ENCODE peak calls at places on chromosomes 1 and 21, in nine cellular contexts. F is aorta, D is mesendoderm, L is heart left ventricle, U is astrocyte, A is right lobe of liver, P is uterus, Y is IMR-90, S is OCI-LY7. H is an unnamed sample.

GRCh38 chr1:243765676-243766075 is 84.4 kb downstream of the AKT3 start:
- DNase-seq in Y (no peak), P (no peak), F (no peak), S (no peak), A (no peak), L (no peak), D (no peak), U (no peak), H (no peak)

GRCh38 chr1:36320767-36321118 is 2.7 kb downstream of the EVA1B start:
- DNase-seq in P (no peak), D (no peak), U (no peak), F (no peak), L (no peak), Y (no peak), A (no peak), S (no peak), H (no peak)

GRCh38 chr21:38925923-38926322 is 120.2 kb downstream of the ETS2 start:
- DNase-seq in Y (peak; percentile 89), U (peak; percentile 95), D (no peak), A (peak; percentile 42), F (peak; percentile 89), L (peak; percentile 74), P (peak; percentile 81), S (no peak), H (peak; percentile 71)

GRCh38 chr1:150764617-150765090 is 924 bp downstream of the CTSS start:
- DNase-seq in P (no peak), L (no peak), Y (peak; percentile 97), D (no peak), S (peak; percentile 44), A (no peak), U (peak; percentile 84), F (no peak), H (no peak)

GRCh38 chr1:24898152-24898908 is 31.7 kb downstream of the RUNX3 start:
- DNase-seq in D (peak; percentile 55), Y (peak; percentile 12), A (peak; percentile 62), S (peak; percentile 49), P (no peak), L (no peak), U (no peak), F (peak; percentile 50), H (peak; percentile 82)

GRCh38 chr1:32878183-32878582 is 7.5 kb upstream of the FNDC5 start:
- DNase-seq in S (no peak), Y (peak; percentile 30), U (no peak), L (no peak), P (no peak), A (no peak), D (peak; percentile 60), F (no peak), H (no peak)

GRCh38 chr1:53739109-53739681 is at the start of gene GLIS1:
- DNase-seq in L (peak; percentile 86), U (peak; percentile 72), F (peak; percentile 83), P (peak; percentile 87), A (peak; percentile 83), D (peak; percentile 93), S (peak; percentile 67), Y (peak; percentile 82), H (peak; percentile 87)

GRCh38 chr1:206890125-206890637 is 7.1 kb upstream of the IL24 start:
- DNase-seq in U (peak; percentile 48), D (peak; percentile 46), A (peak; percentile 56), P (no peak), F (no peak), Y (peak; percentile 42), S (no peak), L (no peak), H (no peak)

GRCh38 chr1:160653620-160654016 is 6.8 kb upstream of the SLAMF1 start:
- DNase-seq in P (no peak), F (no peak), S (peak; percentile 73), Y (no peak), A (no peak), D (peak; percentile 52), L (no peak), U (no peak), H (no peak)

GRCh38 chr1:86194491-86195034 is 38.0 kb upstream of the COL24A1 start:
- DNase-seq in P (no peak), U (peak; percentile 76), A (no peak), F (no peak), L (no peak), S (no peak), D (no peak), Y (no peak), H (no peak)

GRCh38 chr1:11634759-11635158 is 19.5 kb downstream of the FBXO2 start:
- DNase-seq in F (no peak), D (no peak), A (no peak), S (no peak), U (no peak), L (no peak), Y (no peak), P (no peak), H (no peak)

GRCh38 chr1:89995595-89996397 is 886 bp downstream of the ZNF326 start:
- DNase-seq in A (no peak), F (no peak), L (no peak), P (no peak), S (no peak), D (peak; percentile 70), U (peak; percentile 29), Y (no peak), H (no peak)

GRCh38 chr1:211353562-211354212 is 27.1 kb downstream of the TRAF5 start:
- DNase-seq in P (no peak), L (no peak), A (no peak), F (no peak), U (no peak), D (no peak), S (peak; percentile 13), Y (no peak), H (no peak)

GRCh38 chr21:45363921-45364463 is 41.0 kb upstream of the COL18A1 start:
- DNase-seq in P (peak; percentile 91), U (peak; percentile 100), D (peak; percentile 86), F (peak; percentile 92), L (peak; percentile 88), A (peak; percentile 76), S (no peak), Y (peak; percentile 99), H (no peak)

GRCh38 chr1:942411-942821 is 16.6 kb downstream of the NOC2L start:
- DNase-seq in U (no peak), A (no peak), L (no peak), D (peak; percentile 71), Y (no peak), F (no peak), S (no peak), P (no peak), H (no peak)

GRCh38 chr1:150981805-150982712 is at the start of gene ANXA9:
- DNase-seq in S (no peak), A (peak; percentile 71), F (no peak), Y (no peak), L (no peak), P (peak; percentile 70), D (no peak), U (no peak), H (no peak)

GRCh38 chr1:49190138-49190537 is 413.4 kb upstream of the BEND5 start:
- DNase-seq in L (no peak), F (no peak), S (no peak), Y (no peak), A (no peak), P (no peak), D (no peak), U (no peak), H (no peak)

GRCh38 chr1:84436907-84437667 is 38.8 kb downstream of the DNASE2B start:
- DNase-seq in F (no peak), P (no peak), D (no peak), Y (no peak), S (peak; percentile 57), L (no peak), A (no peak), U (no peak), H (no peak)
- H3K4me3 ChIP-seq in F (no peak overlapping the region), P (no peak overlapping the region), D (no peak overlapping the region), Y (no peak overlapping the region), S (no peak overlapping the region), L (no peak overlapping the region), A (no peak overlapping the region), U (no peak overlapping the region), H (peak overlapping the region; percentile 12)

GRCh38 chr1:15956150-15956549 is 19.8 kb downstream of the ZBTB17 start:
- DNase-seq in Y (peak; percentile 46), S (no peak), L (no peak), A (no peak), P (no peak), D (no peak), U (peak; percentile 62), F (no peak), H (no peak)
- H3K4me1 ChIP-seq in Y (peaks cover 38% of the 10 kb centered on the region), S (peaks cover 5% of the 10 kb centered on the region), L (no peaks in the 10 kb centered on the region), A (no peaks in the 10 kb centered on the region), P (no peaks in the 10 kb centered on the region), D (peaks cover 12% of the 10 kb centered on the region), U (peaks cover 58% of the 10 kb centered on the region), F (no peaks in the 10 kb centered on the region), H (peaks cover 59% of the 10 kb centered on the region)

DNA sequence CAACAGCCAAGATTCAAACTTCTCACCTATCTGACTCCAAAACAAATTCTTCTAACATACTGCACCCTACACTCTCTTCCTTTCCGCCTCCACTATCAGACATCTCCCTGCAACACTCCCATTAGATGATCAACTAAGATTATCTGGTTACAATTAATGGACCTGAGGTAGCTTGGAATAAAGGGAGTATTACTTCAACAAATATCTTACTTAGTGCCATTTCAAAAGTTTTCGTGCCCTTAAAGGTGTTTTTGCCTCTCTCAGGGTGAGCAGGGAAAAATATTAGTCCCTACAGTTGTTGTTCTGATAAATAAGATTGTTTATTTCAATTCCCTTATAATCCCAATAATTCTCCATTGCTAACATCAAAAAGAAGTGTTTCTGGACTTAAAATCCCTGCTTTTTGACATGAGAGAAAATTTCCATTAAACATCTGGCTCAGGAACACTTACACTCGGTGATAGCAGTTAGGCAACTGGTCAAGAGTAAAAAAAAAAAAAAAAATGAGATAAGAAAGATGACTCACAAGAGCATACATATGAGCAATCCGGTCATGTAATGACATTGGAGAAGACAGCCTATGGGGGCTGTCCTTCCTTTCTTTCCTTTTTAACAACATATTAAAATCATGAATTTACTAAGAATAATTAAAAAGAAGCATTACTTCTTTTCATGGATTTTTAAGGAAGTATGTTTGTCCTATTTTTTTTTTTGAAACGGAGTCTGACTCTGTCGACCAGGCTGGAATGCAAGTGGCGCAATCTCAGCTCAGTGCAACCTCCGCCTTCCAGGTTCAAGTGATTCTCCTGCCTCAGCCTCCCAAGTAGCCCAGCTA is 7.6 kb downstream of the RSBN1 start:
- DNase-seq in A (no peak), L (no peak), S (no peak), Y (peak; percentile 92), P (no peak), D (peak; percentile 51), U (peak; percentile 78), F (no peak), H (no peak)
- H3K27ac ChIP-seq in A (no peak overlapping the region), L (peak overlapping the region; percentile 38), S (no peak overlapping the region), Y (peak overlapping the region; percentile 19), P (no peak overlapping the region), D (no peak overlapping the region), U (peak overlapping the region; percentile 20), F (no peak overlapping the region), H (no peak overlapping the region)

DNA sequence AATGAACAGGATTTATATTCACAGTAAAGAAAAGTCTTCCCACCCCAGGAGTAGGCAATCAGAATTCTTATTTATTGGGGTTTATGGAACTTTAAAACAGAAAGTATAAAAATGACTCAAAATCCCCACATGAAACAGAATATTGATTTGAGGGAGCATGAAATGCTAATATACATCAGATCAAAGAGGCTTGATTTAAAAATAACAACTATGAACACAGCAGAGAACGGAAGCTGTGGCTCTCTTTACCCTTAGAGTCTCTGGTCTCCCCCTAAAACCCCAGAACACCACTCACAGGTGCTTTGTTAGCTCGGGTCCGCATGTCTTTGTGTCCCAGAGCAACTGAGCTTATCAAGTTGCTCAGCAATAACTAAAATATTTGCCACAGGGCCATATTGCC is 31.2 kb upstream of the FASLG start:
- DNase-seq in L (no peak), F (no peak), D (no peak), P (no peak), A (no peak), U (no peak), Y (no peak), S (no peak), H (no peak)
- H3K4me3 ChIP-seq in L (no peak overlapping the region), F (no peak overlapping the region), D (no peak overlapping the region), P (no peak overlapping the region), A (no peak overlapping the region), U (no peak overlapping the region), Y (no peak overlapping the region), S (no peak overlapping the region), H (no peak overlapping the region)

GRCh38 chr1:39130297-39130696 is 74.2 kb upstream of the MACF1 start:
- DNase-seq in L (no peak), U (peak; percentile 97), F (no peak), Y (peak; percentile 87), A (no peak), D (no peak), P (no peak), S (no peak), H (no peak)
- H3K4me1 ChIP-seq in L (peaks cover 5% of the 10 kb centered on the region), U (peaks cover 27% of the 10 kb centered on the region), F (peaks cover 13% of the 10 kb centered on the region), Y (peaks cover 32% of the 10 kb centered on the region), A (no peaks in the 10 kb centered on the region), D (peaks cover 8% of the 10 kb centered on the region), P (peaks cover 14% of the 10 kb centered on the region), S (no peaks in the 10 kb centered on the region), H (peaks cover 70% of the 10 kb centered on the region)

H was measured in upper lobe of right lung.